ENCODE peak calls at places on chromosomes 1 and 21, in six cellular contexts. A is lower lobe of right lung, S is HCT116, W is GM23338, Z is tibial nerve, P is body of pancreas. G is an unnamed sample. For H3K4me1, the result is how much of the 10 kb centered on the place peaks cover.

GRCh38 chr1:9194024-9194423 is 40.5 kb upstream of the H6PD start:
- DNase-seq in Z (no peak), W (no peak), S (no peak), A (no peak), P (no peak), G (no peak)

GRCh38 chr1:193325042-193325441 is 138.6 kb upstream of the B3GALT2 start:
- DNase-seq in Z (no peak), P (no peak), A (no peak), S (no peak), W (no peak), G (no peak)

GRCh38 chr1:235901461-235901860 is 34.8 kb upstream of the LYST start:
- DNase-seq in P (no peak), Z (no peak), A (no peak), W (no peak), S (no peak), G (no peak)

GRCh38 chr1:179016694-179017382 is 8.9 kb upstream of the FAM20B start:
- DNase-seq in W (no peak), P (peak), A (peak), S (peak), Z (peak), G (peak)

GRCh38 chr1:184919892-184920291 is 54.4 kb downstream of the NIBAN1 start:
- DNase-seq in A (no peak), P (no peak), W (no peak), Z (no peak), S (no peak), G (no peak)

GRCh38 chr21:17799414-17800164 is 19.6 kb downstream of the C21orf91 start:
- DNase-seq in A (no peak), S (no peak), W (no peak), Z (no peak), P (no peak), G (no peak)

GRCh38 chr1:48644950-48645605 is 131.6 kb downstream of the BEND5 start:
- DNase-seq in P (no peak), Z (no peak), A (no peak), W (no peak), S (no peak), G (no peak)

GRCh38 chr1:182863940-182864339 is 24.8 kb downstream of the DHX9 start:
- DNase-seq in P (no peak), S (no peak), Z (no peak), A (no peak), W (no peak), G (no peak)

GRCh38 chr1:116374340-116375164 is 1.5 kb downstream of the ATP1A1 start:
- DNase-seq in S (no peak), W (peak), Z (no peak), A (no peak), P (no peak), G (peak)

GRCh38 chr1:205481629-205482071 is 22.8 kb upstream of the CDK18 start:
- DNase-seq in S (no peak), A (no peak), P (no peak), Z (no peak), W (no peak), G (no peak)

GRCh38 chr1:74523873-74524480 is 11.6 kb upstream of the LRRC53 start:
- DNase-seq in P (no peak), A (no peak), W (peak), S (no peak), Z (no peak), G (no peak)

GRCh38 chr1:210653771-210654170 is 325.1 kb downstream of the HHAT start:
- DNase-seq in A (no peak), Z (no peak), S (peak), P (no peak), W (no peak), G (no peak)

GRCh38 chr1:194975913-194976312 is 1632.3 kb downstream of the KCNT2 start:
- DNase-seq in A (no peak), W (no peak), Z (no peak), P (no peak), S (peak), G (no peak)

GRCh38 chr1:183685112-183685713 is 32.1 kb upstream of the APOBEC4 start:
- DNase-seq in P (peak), Z (no peak), S (peak), A (no peak), W (peak), G (no peak)

GRCh38 chr1:202599669-202600431 is 110.4 kb downstream of the SYT2 start:
- DNase-seq in A (peak), Z (peak), P (peak), W (peak), S (peak), G (peak)

GRCh38 chr1:198660341-198661056 is 21.7 kb downstream of the PTPRC start:
- DNase-seq in W (no peak), P (no peak), Z (no peak), S (no peak), A (no peak), G (no peak)

GRCh38 chr1:179933219-179933618 is 21.4 kb upstream of the CEP350 start:
- DNase-seq in P (no peak), W (no peak), Z (no peak), S (no peak), A (no peak), G (no peak)

GRCh38 chr1:98325646-98326441 is 335.7 kb upstream of the SNX7 start:
- DNase-seq in A (no peak), S (peak), Z (peak), W (no peak), P (peak), G (peak)

GRCh38 chr1:41773144-41773571 is 145.6 kb downstream of the HIVEP3 start:
- DNase-seq in S (no peak), Z (no peak), A (no peak), W (no peak), P (peak), G (no peak)

GRCh38 chr1:212606734-212607205 is 1.8 kb upstream of the ATF3 start:
- DNase-seq in A (peak), P (peak), Z (peak), S (no peak), W (peak), G (no peak)

GRCh38 chr1:9317591-9318331 is 25.1 kb downstream of the SPSB1 start:
- DNase-seq in P (no peak), A (no peak), Z (no peak), W (no peak), S (no peak), G (peak)

GRCh38 chr1:39576016-39576657 is 453 bp downstream of the PABPC4 start:
- DNase-seq in P (peak), Z (no peak), S (no peak), A (peak), W (peak), G (peak)

GRCh38 chr1:42674214-42674613 is 8.0 kb upstream of the YBX1 start:
- DNase-seq in P (no peak), A (no peak), S (no peak), Z (no peak), W (no peak), G (no peak)

GRCh38 chr1:112957133-112957812 is 1.3 kb upstream of the SLC16A1 start:
- DNase-seq in W (peak), Z (no peak), P (no peak), A (no peak), S (peak), G (peak)

GRCh38 chr1:31264790-31265386 is 25.2 kb upstream of the NKAIN1 start:
- DNase-seq in S (no peak), A (no peak), P (peak), Z (no peak), W (no peak), G (no peak)

GRCh38 chr1:116064616-116065015 is 46.6 kb upstream of the MAB21L3 start:
- DNase-seq in P (no peak), Z (no peak), S (no peak), W (no peak), A (no peak), G (no peak)

GRCh38 chr1:184664042-184664659 is 90.5 kb downstream of the EDEM3 start:
- DNase-seq in W (peak), A (peak), S (peak), P (peak), Z (peak), G (peak)

GRCh38 chr1:31421404-31422040 is 8.5 kb downstream of the SERINC2 start:
- DNase-seq in S (no peak), P (no peak), A (no peak), Z (no peak), W (peak), G (no peak)

GRCh38 chr1:91801496-91802115 is 84.3 kb downstream of the TGFBR3 start:
- DNase-seq in Z (no peak), S (no peak), A (no peak), P (no peak), W (no peak), G (no peak)

GRCh38 chr1:31769720-31770390 is 5.7 kb upstream of the ADGRB2 start:
- DNase-seq in A (no peak), S (no peak), Z (no peak), P (no peak), W (no peak), G (no peak)

GRCh38 chr1:168271636-168272035 is 9.0 kb upstream of the TBX19 start:
- DNase-seq in A (no peak), P (no peak), S (peak), Z (no peak), W (no peak), G (no peak)

GRCh38 chr21:44763050-44763378 is 38.6 kb downstream of the UBE2G2 start:
- DNase-seq in P (no peak), W (no peak), A (no peak), Z (no peak), S (no peak), G (no peak)

GRCh38 chr21:44761011-44761729 is 40.5 kb downstream of the UBE2G2 start:
- DNase-seq in S (no peak), Z (no peak), P (no peak), W (peak), A (no peak), G (no peak)

GRCh38 chr21:44763451-44764318 is 37.9 kb downstream of the UBE2G2 start:
- DNase-seq in S (no peak), P (no peak), Z (no peak), A (no peak), W (no peak), G (no peak)

GRCh38 chr21:44761747-44762208 is 39.8 kb downstream of the UBE2G2 start:
- DNase-seq in Z (no peak), P (no peak), W (no peak), S (no peak), A (no peak), G (peak)

DNA sequence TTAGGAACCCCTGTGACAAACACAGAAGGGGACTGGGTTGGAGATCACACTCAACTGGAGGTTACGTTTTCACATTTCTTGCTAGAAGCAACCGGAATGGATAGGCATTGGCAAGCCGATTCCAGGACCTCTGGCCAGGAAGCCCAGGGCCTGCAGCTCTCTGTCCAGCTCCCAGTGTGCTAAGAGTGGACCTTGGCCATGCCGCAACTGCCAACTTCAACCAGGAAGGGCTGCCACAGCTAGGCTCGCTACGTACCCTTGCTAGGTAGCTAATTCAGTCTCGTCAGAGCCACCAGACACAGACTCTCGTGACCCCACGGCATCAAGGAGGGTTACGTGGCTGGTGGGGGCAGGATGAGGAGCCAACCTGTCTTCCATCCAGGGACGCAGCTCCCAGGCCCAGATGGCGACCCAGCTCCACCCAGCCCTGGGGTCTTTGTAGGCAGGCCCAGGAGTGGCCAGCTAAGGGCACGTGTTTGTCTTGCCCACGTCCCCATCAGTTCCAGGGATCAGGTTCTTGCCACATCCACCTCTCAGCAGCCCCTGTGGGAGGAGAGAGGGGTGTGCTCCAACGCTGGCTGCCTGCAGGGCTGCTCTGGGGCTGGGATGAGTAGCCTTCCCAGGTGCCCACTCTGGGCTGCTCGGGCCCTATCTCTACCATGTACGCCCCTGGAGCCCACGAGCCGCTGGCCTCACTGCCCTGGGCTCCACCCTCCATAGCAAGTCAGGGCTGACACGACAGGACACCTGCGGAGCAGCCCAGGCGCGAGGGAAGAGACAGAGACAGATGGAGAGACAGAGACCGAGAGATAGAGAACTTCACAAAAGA is 39.2 kb downstream of the UBE2G2 start:
- DNase-seq in P (no peak), S (no peak), A (no peak), W (no peak), Z (no peak), G (no peak)
- H3K4me1 ChIP-seq in P (under half), S (under half), A (under half), W (under half), Z (under half), G (under half)

DNA sequence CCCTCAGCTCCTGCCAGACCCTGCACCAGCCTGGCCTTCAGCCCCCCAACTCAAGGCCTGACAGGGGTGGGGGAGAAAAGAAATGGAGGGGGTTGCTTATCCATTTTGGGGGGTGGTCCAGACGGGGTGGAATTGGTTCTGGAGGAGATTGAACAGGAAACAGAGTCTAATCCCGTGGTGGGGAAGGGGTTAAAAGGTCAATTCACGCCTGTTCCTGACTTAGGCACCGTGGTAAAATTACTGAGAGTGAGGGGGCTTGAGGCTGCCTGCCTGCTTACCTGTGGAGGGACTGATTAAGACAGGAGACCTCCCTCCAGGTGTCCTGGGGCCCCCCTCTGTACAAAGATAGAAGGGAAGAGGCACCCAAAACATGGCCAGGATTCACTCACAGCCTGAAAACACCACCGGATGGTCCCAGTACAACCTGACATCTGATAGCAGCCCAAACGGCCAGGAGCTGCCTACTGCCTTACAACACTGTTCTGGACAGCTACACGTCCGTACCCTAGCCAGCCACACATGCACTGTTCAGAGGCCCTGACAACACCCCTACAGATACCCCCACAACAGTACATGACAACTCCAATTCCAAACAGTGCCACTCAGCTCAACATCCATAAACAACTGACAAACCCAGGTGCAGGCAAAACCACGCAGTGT is 31.8 kb downstream of the AHDC1 start:
- DNase-seq in Z (no peak), A (no peak), S (no peak), W (peak), P (peak), G (no peak)
- H3K4me1 ChIP-seq in Z (half or more), A (half or more), S (half or more), W (half or more), P (half or more), G (under half)

GRCh38 chr1:33334081-33334552 is 13.2 kb upstream of the A3GALT2 start:
- DNase-seq in A (peak), Z (peak), W (no peak), P (no peak), S (no peak), G (no peak)
- H3K4me1 ChIP-seq in A (half or more), Z (half or more), W (under half), P (half or more), S (under half), G (under half)

GRCh38 chr1:204092632-204093420 is 19.9 kb downstream of the SOX13 start:
- DNase-seq in P (no peak), Z (no peak), W (no peak), S (no peak), A (no peak), G (no peak)
- H3K4me1 ChIP-seq in P (half or more), Z (half or more), W (half or more), S (under half), A (half or more), G (under half)

GRCh38 chr1:165898837-165899236 is 71.4 kb downstream of the UCK2 start:
- DNase-seq in S (no peak), P (no peak), W (no peak), A (no peak), Z (no peak), G (peak)
- H3K4me1 ChIP-seq in S (under half), P (under half), W (under half), A (under half), Z (half or more), G (half or more)

G was measured in SJSA1.